ENCODE peak calls at places on chromosomes 4 and X, in five cellular contexts. T is WTC11, L is A549, I is HepG2, U is K562. B is an unnamed sample.

GRCh38 chr4:20591571-20592455 is 108.4 kb upstream of the PACRGL start:
- DNase-seq in T (no peak), I (no peak), U (no peak), L (no peak), B (no peak)

GRCh38 chr4:41882622-41883347 is 52.4 kb upstream of the TMEM33 start:
- DNase-seq in I (no peak), L (peak), T (peak), U (peak), B (no peak)

GRCh38 chr4:6925357-6925836 is 15.8 kb downstream of the TBC1D14 start:
- DNase-seq in I (no peak), L (no peak), U (peak), T (no peak), B (no peak)

GRCh38 chr4:38034986-38035882 is 75.0 kb downstream of the PTTG2 start:
- DNase-seq in U (peak), L (peak), I (peak), T (no peak), B (no peak)

GRCh38 chrX:134423606-134424005 is 36.4 kb upstream of the HPRT1 start:
- DNase-seq in L (peak), I (peak), T (no peak), U (no peak), B (no peak)

GRCh38 chr4:20364969-20365368 is 113.3 kb downstream of the SLIT2 start:
- DNase-seq in I (no peak), L (no peak), T (no peak), U (no peak), B (no peak)

GRCh38 chrX:47634871-47635575 is 5.3 kb upstream of the CFP start:
- DNase-seq in U (no peak), I (no peak), L (no peak), T (no peak), B (no peak)

GRCh38 chr4:6951880-6952381 is 42.3 kb downstream of the TBC1D14 start:
- DNase-seq in T (no peak), L (no peak), I (no peak), U (peak), B (no peak)

GRCh38 chr4:52643846-52644245 is 15.3 kb downstream of the USP46 start:
- DNase-seq in U (no peak), T (no peak), I (peak), L (no peak), B (no peak)

GRCh38 chr4:84965558-84966381 is 720 bp downstream of the WDFY3 start:
- DNase-seq in U (peak), I (peak), T (peak), L (peak), B (no peak)
- TF ChIP-seq ESRRA in U (no peak), I (no peak), T (no peak), L (no peak), B (no peak)

GRCh38 chr4:69025191-69025998 is 70.9 kb upstream of the UGT2B7 start:
- DNase-seq in U (no peak), I (peak), L (no peak), T (peak), B (no peak)
- TF ChIP-seq ESRRA in U (no peak), I (no peak), L (no peak), T (no peak), B (no peak)

GRCh38 chrX:137354851-137355250 is 211.1 kb upstream of the ZIC3 start:
- DNase-seq in I (no peak), U (no peak), T (no peak), L (no peak), B (no peak)
- TF ChIP-seq ESRRA in I (no peak), U (no peak), T (no peak), L (no peak), B (no peak)

GRCh38 chrX:136867518-136867917 is 13.0 kb downstream of the RBMX start:
- DNase-seq in I (no peak), L (no peak), U (no peak), T (no peak), B (no peak)

GRCh38 chrX:136868283-136869055 is 12.1 kb downstream of the RBMX start:
- DNase-seq in U (no peak), T (no peak), I (no peak), L (no peak), B (no peak)

GRCh38 chrX:136865270-136866168 is 15.0 kb downstream of the RBMX start:
- DNase-seq in T (no peak), I (no peak), L (no peak), U (no peak), B (no peak)

GRCh38 chrX:136867096-136867491 is 13.4 kb downstream of the RBMX start:
- DNase-seq in U (no peak), L (no peak), I (no peak), T (no peak), B (no peak)

DNA sequence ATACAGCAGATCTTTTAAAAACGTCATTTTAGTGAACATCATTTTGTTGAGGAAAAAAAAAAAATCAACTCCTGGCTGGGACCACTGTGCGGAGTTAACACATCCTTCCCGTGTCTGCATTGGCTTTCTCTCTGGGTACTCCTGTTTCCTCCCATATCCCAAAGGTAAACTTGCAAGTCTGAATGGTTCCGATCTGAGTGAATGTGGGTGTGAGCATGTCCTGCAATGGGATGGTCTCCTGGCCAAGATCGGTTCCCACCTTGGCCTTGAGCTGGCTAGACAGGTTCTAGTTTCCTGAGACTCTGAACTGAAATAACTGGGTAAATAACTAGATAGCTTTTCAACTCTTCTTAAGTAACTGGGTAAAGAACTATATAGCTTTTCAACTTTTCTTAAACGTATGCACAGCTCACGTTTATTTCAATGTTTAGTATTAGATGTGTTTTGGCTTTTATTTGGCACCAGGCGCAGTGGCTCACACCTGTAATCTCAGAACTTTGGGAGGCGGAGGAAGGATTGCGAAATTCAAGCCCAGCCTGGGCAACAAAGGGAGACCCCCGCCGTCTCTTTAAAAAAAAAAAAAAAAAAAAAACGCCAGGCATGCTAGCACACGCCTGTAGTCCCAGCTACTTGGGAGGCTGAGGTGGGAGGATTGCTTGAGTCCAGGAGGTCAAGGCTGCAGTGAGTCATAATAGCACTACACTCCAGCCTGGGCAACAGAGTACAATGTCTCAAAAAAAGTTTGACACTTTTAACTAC is 14.0 kb downstream of the RBMX start:
- DNase-seq in I (peak), U (no peak), L (no peak), T (no peak), B (no peak)
- TF ChIP-seq ESRRA in I (no peak), U (no peak), L (no peak), T (no peak), B (no peak)

GRCh38 chr4:141213550-141213991 is 7.1 kb upstream of the ZNF330 start:
- DNase-seq in I (no peak), T (no peak), L (no peak), U (no peak), B (no peak)

GRCh38 chr4:141215972-141216761 is 4.5 kb upstream of the ZNF330 start:
- DNase-seq in T (no peak), U (no peak), L (no peak), I (no peak), B (no peak)

GRCh38 chr4:141220271-141220654 is 432 bp upstream of the ZNF330 start:
- DNase-seq in U (no peak), I (no peak), T (no peak), L (no peak), B (no peak)

GRCh38 chr4:141210168-141210567 is 10.5 kb upstream of the ZNF330 start:
- DNase-seq in T (no peak), L (no peak), I (no peak), U (no peak), B (no peak)

GRCh38 chr4:141215030-141215429 is 5.7 kb upstream of the ZNF330 start:
- DNase-seq in L (no peak), I (no peak), U (no peak), T (no peak), B (no peak)
- TF ChIP-seq ESRRA in L (no peak), I (no peak), U (no peak), T (no peak), B (no peak)

GRCh38 chr4:56641494-56642051 is 39.5 kb downstream of the HOPX start:
- DNase-seq in I (no peak), T (no peak), U (no peak), L (peak), B (no peak)
- TF ChIP-seq ESRRA in I (no peak), T (no peak), U (no peak), L (no peak), B (no peak)

DNA sequence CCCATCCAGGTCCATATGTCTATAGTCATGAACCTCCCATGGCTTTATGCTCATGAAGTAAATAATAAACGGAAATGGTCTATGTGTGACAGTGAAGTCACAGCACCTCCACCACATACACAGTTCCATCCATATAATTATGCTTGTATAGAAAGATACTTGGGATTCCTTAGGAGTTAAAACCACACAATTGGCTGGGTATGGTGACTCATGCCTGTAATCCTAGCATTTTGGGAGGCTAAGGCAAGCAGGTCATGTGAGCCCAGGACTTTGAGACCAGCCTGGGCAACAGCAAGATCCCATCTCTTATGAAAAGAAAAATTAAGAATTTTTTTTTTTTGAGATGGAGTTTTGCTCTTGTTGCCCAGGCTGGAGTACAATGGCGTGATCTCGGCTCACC is 55.6 kb upstream of the RBM47 start:
- DNase-seq in U (no peak), I (peak), T (no peak), L (no peak), B (no peak)
- TF ChIP-seq ESRRA in U (no peak), I (no peak), T (no peak), L (no peak), B (no peak)

GRCh38 chr4:151862766-151863165 is 102.0 kb upstream of the GATB start:
- DNase-seq in U (no peak), T (no peak), L (no peak), I (no peak), B (no peak)
- TF ChIP-seq ESRRA in U (no peak), T (no peak), L (no peak), I (no peak), B (no peak)

GRCh38 chr4:48967626-48968025 is 18.4 kb upstream of the CWH43 start:
- DNase-seq in L (no peak), T (peak), I (no peak), U (no peak), B (no peak)

GRCh38 chr4:48967101-48967500 is 19.0 kb upstream of the CWH43 start:
- DNase-seq in U (no peak), T (no peak), L (no peak), I (no peak), B (no peak)

GRCh38 chr4:48970471-48970921 is 15.6 kb upstream of the CWH43 start:
- DNase-seq in U (no peak), I (no peak), T (no peak), L (no peak), B (no peak)

GRCh38 chr4:48963042-48963679 is 22.9 kb upstream of the CWH43 start:
- DNase-seq in T (peak), L (peak), I (peak), U (peak), B (peak)

DNA sequence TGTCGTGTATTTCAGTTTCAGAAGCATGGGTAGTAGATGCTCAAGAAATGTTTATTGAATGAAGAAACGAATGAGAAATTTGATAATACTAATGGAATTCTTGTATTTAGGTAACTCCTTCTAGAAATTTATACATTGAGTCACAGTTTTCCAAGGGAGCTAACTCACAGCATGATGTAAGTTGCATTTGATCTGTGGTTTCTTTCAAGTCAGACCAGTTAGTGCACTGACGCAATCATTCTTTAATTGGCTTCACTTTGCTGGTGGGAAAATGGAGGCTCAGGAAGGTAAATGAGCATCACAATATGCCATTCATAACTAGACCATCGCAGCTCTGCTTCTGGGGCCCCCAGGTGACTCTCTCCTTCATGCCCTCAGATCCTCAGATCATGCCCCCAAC is 17.3 kb upstream of the CWH43 start:
- DNase-seq in I (no peak), U (no peak), L (no peak), T (no peak), B (no peak)
- TF ChIP-seq ESRRA in I (no peak), U (no peak), L (no peak), T (no peak), B (no peak)